ENCODE peak calls at places on chromosomes 5 and 9, in five cellular contexts. O is bronchial epithelial cell, U is psoas muscle, H is AG09309, E is fibroblast of pulmonary artery. B is an unnamed sample.

GRCh38 chr5:123628860-123629544 is 117.0 kb downstream of the CSNK1G3 start:
- DNase-seq in O (no peak), U (no peak), H (no peak), E (no peak), B (no peak)

GRCh38 chr9:94782367-94783120 is 56.0 kb downstream of the AOPEP start:
- DNase-seq in O (peak; percentile 31), U (no peak), H (peak; percentile 66), E (peak; percentile 35), B (peak; percentile 73)

GRCh38 chr5:147190236-147190815 is 44.5 kb upstream of the STK32A start:
- DNase-seq in O (peak; percentile 20), U (no peak), H (no peak), E (peak; percentile 11), B (peak; percentile 52)

GRCh38 chr5:147752666-147753290 is 29.8 kb downstream of the JAKMIP2 start:
- DNase-seq in O (no peak), U (no peak), H (no peak), E (no peak), B (peak; percentile 25)

GRCh38 chr5:179268399-179268952 is 76.8 kb downstream of the ADAMTS2 start:
- DNase-seq in O (no peak), U (no peak), H (no peak), E (no peak), B (no peak)

GRCh38 chr9:137172907-137173794 is 1.3 kb upstream of the TMEM210 start:
- DNase-seq in O (no peak), U (no peak), H (no peak), E (no peak), B (no peak)

GRCh38 chr5:74124826-74125225 is 498.8 kb downstream of the ARHGEF28 start:
- DNase-seq in O (no peak), U (no peak), H (no peak), E (no peak), B (no peak)

GRCh38 chr9:121699271-121700164 is 48.1 kb downstream of the DAB2IP start:
- DNase-seq in O (no peak), U (peak; percentile 79), H (no peak), E (peak; percentile 47), B (peak; percentile 52)

GRCh38 chr9:136181784-136182421 is 23.0 kb downstream of the LHX3 start:
- DNase-seq in O (no peak), U (no peak), H (no peak), E (no peak), B (no peak)

GRCh38 chr9:136921718-136922117 is 22.8 kb downstream of the FBXW5 start:
- DNase-seq in O (no peak), U (no peak), H (no peak), E (no peak), B (no peak)

GRCh38 chr5:67355135-67355729 is 158.6 kb upstream of the CD180 start:
- DNase-seq in O (no peak), U (no peak), H (no peak), E (no peak), B (no peak)

GRCh38 chr5:177604656-177605055 is 4.7 kb downstream of the B4GALT7 start:
- DNase-seq in O (no peak), U (no peak), H (no peak), E (no peak), B (no peak)

GRCh38 chr9:130128782-130129424 is 43.3 kb upstream of the NCS1 start:
- DNase-seq in O (no peak), U (peak; percentile 64), H (peak; percentile 71), E (peak; percentile 87), B (peak; percentile 95)

GRCh38 chr5:142422426-142422825 is 97.6 kb upstream of the SPRY4 start:
- DNase-seq in O (peak; percentile 67), U (no peak), H (peak; percentile 42), E (peak; percentile 56), B (peak; percentile 76)

GRCh38 chr9:23702311-23702922 is 123.6 kb downstream of the ELAVL2 start:
- DNase-seq in O (peak; percentile 60), U (no peak), H (no peak), E (no peak), B (peak; percentile 64)

GRCh38 chr9:8188720-8189407 is 389.3 kb upstream of the DMAC1 start:
- DNase-seq in O (no peak), U (no peak), H (no peak), E (no peak), B (no peak)

GRCh38 chr9:114305189-114305555 is 17.7 kb upstream of the ORM1 start:
- DNase-seq in O (no peak), U (no peak), H (no peak), E (no peak), B (no peak)

GRCh38 chr9:21761309-21761901 is 41.0 kb upstream of the MTAP start:
- DNase-seq in O (no peak), U (no peak), H (no peak), E (no peak), B (peak; percentile 36)

GRCh38 chr5:32711693-32712462 is 757 bp downstream of the NPR3 start:
- DNase-seq in O (no peak), U (peak; percentile 66), H (no peak), E (no peak), B (peak; percentile 43)

GRCh38 chr9:103713631-103714030 is 380.5 kb upstream of the SMC2 start:
- DNase-seq in O (peak; percentile 1), U (no peak), H (no peak), E (peak; percentile 28), B (peak; percentile 43)

GRCh38 chr5:106116682-106117081 is 1554.1 kb downstream of the EFNA5 start:
- DNase-seq in O (peak; percentile 2), U (no peak), H (no peak), E (no peak), B (peak; percentile 18)

GRCh38 chr5:16076657-16077056 is 102.9 kb downstream of the MARCHF11 start:
- DNase-seq in O (no peak), U (no peak), H (no peak), E (no peak), B (no peak)

GRCh38 chr5:116371431-116371830 is 203.2 kb downstream of the SEMA6A start:
- DNase-seq in O (no peak), U (no peak), H (no peak), E (no peak), B (no peak)

GRCh38 chr9:120935383-120935857 is 8.8 kb upstream of the TRAF1 start:
- DNase-seq in O (peak; percentile 99), U (peak; percentile 95), H (peak; percentile 80), E (peak; percentile 98), B (peak; percentile 93)

GRCh38 chr5:36206913-36207312 is 34.8 kb downstream of the NADK2 start:
- DNase-seq in O (no peak), U (no peak), H (no peak), E (peak; percentile 8), B (no peak)

GRCh38 chr5:71695561-71695960 is 23.5 kb upstream of the CARTPT start:
- DNase-seq in O (no peak), U (no peak), H (peak; percentile 10), E (no peak), B (peak; percentile 37)

GRCh38 chr5:116528519-116529234 is 45.9 kb downstream of the SEMA6A start:
- DNase-seq in O (no peak), U (no peak), H (no peak), E (no peak), B (no peak)

GRCh38 chr5:68285857-68286611 is 70.5 kb downstream of the PIK3R1 start:
- DNase-seq in O (peak; percentile 56), U (no peak), H (no peak), E (peak; percentile 76), B (peak; percentile 75)

GRCh38 chr9:98657897-98658296 is 50.8 kb downstream of the GABBR2 start:
- DNase-seq in O (peak; percentile 85), U (no peak), H (no peak), E (peak; percentile 45), B (no peak)

GRCh38 chr9:13083973-13084528 is 195.4 kb downstream of the MPDZ start:
- DNase-seq in O (peak; percentile 86), U (no peak), H (peak; percentile 3), E (peak; percentile 46), B (peak; percentile 70)

GRCh38 chr9:13083366-13083765 is 196.1 kb downstream of the MPDZ start:
- DNase-seq in O (no peak), U (no peak), H (no peak), E (no peak), B (no peak)

GRCh38 chr9:13089721-13090120 is 189.8 kb downstream of the MPDZ start:
- DNase-seq in O (no peak), U (no peak), H (no peak), E (no peak), B (no peak)

GRCh38 chr9:13090588-13090987 is 188.9 kb downstream of the MPDZ start:
- DNase-seq in O (no peak), U (no peak), H (no peak), E (no peak), B (no peak)

DNA sequence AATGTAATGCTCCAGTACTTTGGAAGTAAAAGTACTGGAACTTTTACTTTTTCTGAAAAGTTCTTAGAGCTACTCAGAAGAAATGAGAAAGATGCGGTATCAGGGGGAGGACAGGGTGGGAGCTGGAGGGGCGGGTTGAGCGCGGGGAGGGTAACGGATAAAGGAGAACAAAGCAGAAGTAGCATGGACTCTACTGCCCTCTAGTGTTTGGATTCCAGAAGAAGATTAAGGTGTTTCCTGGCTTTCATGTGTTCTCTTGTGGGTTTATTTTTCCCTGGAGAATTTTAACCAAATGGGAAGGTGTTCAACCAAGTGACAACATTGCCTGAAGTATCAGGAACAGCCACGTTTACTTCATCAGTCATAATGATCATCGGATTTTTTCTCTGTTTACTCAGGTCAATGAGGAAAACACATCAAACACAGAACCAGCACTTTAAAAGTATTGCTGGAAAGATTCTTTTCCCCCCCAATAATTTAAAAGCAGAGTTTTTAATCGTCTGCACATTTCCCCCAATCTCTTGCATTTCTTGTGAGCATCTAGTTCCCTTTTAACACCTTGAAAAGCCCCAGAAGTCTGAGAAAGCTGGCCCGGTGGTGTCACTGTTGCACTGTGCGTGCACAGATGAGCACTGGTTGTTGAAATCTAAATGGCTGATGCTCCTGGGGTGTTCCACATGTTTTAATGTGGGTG is 190.6 kb downstream of the MPDZ start:
- DNase-seq in O (peak; percentile 52), U (no peak), H (no peak), E (peak; percentile 80), B (peak; percentile 66)
- TF ChIP-seq CTCF in O (peak; percentile 67), U (peak; percentile 77), H (peak; percentile 65), E (peak; percentile 64), B (peak; percentile 66)

GRCh38 chr5:133225671-133226152 is 173.9 kb downstream of the HSPA4 start:
- DNase-seq in O (peak; percentile 68), U (peak; percentile 77), H (no peak), E (no peak), B (peak; percentile 67)
- H3K4me3 ChIP-seq in O (no peak overlapping the region), U (no peak overlapping the region), H (no peak overlapping the region), E (no peak overlapping the region), B (no peak overlapping the region)

GRCh38 chr5:9494321-9494720 is 51.6 kb downstream of the SEMA5A start:
- DNase-seq in O (no peak), U (no peak), H (no peak), E (no peak), B (no peak)

DNA sequence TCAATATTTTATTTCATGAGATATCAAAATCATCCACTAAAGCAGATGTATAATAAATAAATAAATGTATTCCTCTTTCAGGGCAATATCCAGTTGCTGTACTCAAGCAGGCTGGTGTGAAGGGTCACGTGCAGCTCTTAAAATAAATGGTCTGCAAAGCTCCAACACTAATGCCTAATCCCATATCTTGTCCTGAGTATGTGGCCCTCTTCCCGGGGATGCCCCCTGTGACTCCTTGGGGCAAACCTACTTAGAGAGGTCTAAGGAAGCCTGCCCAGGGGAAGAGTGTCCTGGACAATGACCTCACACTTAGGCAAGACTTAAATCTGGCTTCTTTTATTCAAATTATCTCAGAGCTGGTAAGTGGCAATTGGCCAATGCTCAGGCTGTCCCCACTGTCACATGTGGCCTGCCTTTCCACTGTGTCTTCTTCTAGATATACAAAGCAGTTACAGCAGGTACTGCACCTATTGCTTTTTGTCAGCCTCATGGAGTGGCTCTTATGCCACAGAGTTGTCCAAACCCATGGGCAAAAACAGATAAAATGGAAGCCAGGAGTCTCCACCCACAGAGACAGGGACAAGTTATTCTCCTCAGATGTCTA is 55.3 kb downstream of the SEMA5A start:
- DNase-seq in O (no peak), U (no peak), H (no peak), E (no peak), B (no peak)
- TF ChIP-seq CTCF in O (no peak), U (no peak), H (no peak), E (no peak), B (no peak)

GRCh38 chr9:18771736-18772135 is 261.3 kb downstream of the SAXO1 start:
- DNase-seq in O (no peak), U (no peak), H (no peak), E (no peak), B (no peak)
- H3K4me3 ChIP-seq in O (no peak overlapping the region), U (no peak overlapping the region), H (no peak overlapping the region), E (no peak overlapping the region), B (no peak overlapping the region)